ENCODE peak calls at places on chromosomes 3 and 15, in ten cellular contexts. One of them, this sample, is unnamed.
A peak's percentile ranks its signal among the peaks of the same experiment; 100 is the strongest.

GRCh38 chr15:40059821-40060220 is 20.8 kb upstream of the SRP14 start:
- DNase-seq in NCI-H1436 treated with DMSO at 0.1 percent for 48 hours: no peak
- DNase-seq in progenitor cell of endocrine pancreas: no peak
- DNase-seq in EL: no peak
- DNase-seq in activated CD4-positive, alpha-beta T cell treated with anti-CD3 and anti-CD28 coated beads, Interleukin-2, amount 10 ng/mL, durations not matched to agents 7 days and 5 days: no peak
- DNase-seq in HCT116: no peak
- DNase-seq in endothelial cell: no peak
- DNase-seq in tibial artery: peak; percentile 54
- DNase-seq in cardiac fibroblast: no peak
- DNase-seq in HFF-Myc: no peak
- DNase-seq in this sample: no peak

GRCh38 chr15:47246317-47246716 is 471.0 kb upstream of the SEMA6D start:
- DNase-seq in NCI-H1436 treated with DMSO at 0.1 percent for 48 hours: no peak
- DNase-seq in progenitor cell of endocrine pancreas: no peak
- DNase-seq in EL: no peak
- DNase-seq in activated CD4-positive, alpha-beta T cell treated with anti-CD3 and anti-CD28 coated beads, Interleukin-2, amount 10 ng/mL, durations not matched to agents 7 days and 5 days: no peak
- DNase-seq in HCT116: no peak
- DNase-seq in endothelial cell: no peak
- DNase-seq in tibial artery: no peak
- DNase-seq in cardiac fibroblast: no peak
- DNase-seq in HFF-Myc: no peak
- DNase-seq in this sample: no peak

GRCh38 chr15:101012326-101013040 is 93.3 kb downstream of the LRRK1 start:
- DNase-seq in NCI-H1436 treated with DMSO at 0.1 percent for 48 hours: no peak
- DNase-seq in progenitor cell of endocrine pancreas: peak; percentile 2
- DNase-seq in EL: no peak
- DNase-seq in activated CD4-positive, alpha-beta T cell treated with anti-CD3 and anti-CD28 coated beads, Interleukin-2, amount 10 ng/mL, durations not matched to agents 7 days and 5 days: no peak
- DNase-seq in HCT116: no peak
- DNase-seq in endothelial cell: no peak
- DNase-seq in tibial artery: no peak
- DNase-seq in cardiac fibroblast: no peak
- DNase-seq in HFF-Myc: no peak
- DNase-seq in this sample: no peak

GRCh38 chr15:91855684-91856553 is 2.4 kb downstream of the SLCO3A1 start:
- DNase-seq in NCI-H1436 treated with DMSO at 0.1 percent for 48 hours: peak; percentile 32
- DNase-seq in progenitor cell of endocrine pancreas: peak; percentile 22
- DNase-seq in EL: no peak
- DNase-seq in activated CD4-positive, alpha-beta T cell treated with anti-CD3 and anti-CD28 coated beads, Interleukin-2, amount 10 ng/mL, durations not matched to agents 7 days and 5 days: no peak
- DNase-seq in HCT116: no peak
- DNase-seq in endothelial cell: peak; percentile 38
- DNase-seq in tibial artery: no peak
- DNase-seq in cardiac fibroblast: no peak
- DNase-seq in HFF-Myc: no peak
- DNase-seq in this sample: peak; percentile 36

GRCh38 chr15:39594764-39595620 is 14.1 kb downstream of the THBS1 start:
- DNase-seq in NCI-H1436 treated with DMSO at 0.1 percent for 48 hours: no peak
- DNase-seq in progenitor cell of endocrine pancreas: no peak
- DNase-seq in EL: peak; percentile 70
- DNase-seq in activated CD4-positive, alpha-beta T cell treated with anti-CD3 and anti-CD28 coated beads, Interleukin-2, amount 10 ng/mL, durations not matched to agents 7 days and 5 days: no peak
- DNase-seq in HCT116: no peak
- DNase-seq in endothelial cell: no peak
- DNase-seq in tibial artery: no peak
- DNase-seq in cardiac fibroblast: peak; percentile 54
- DNase-seq in HFF-Myc: no peak
- DNase-seq in this sample: no peak

GRCh38 chr3:23246651-23247050 is 43.5 kb downstream of the UBE2E2 start:
- DNase-seq in NCI-H1436 treated with DMSO at 0.1 percent for 48 hours: no peak
- DNase-seq in progenitor cell of endocrine pancreas: no peak
- DNase-seq in EL: no peak
- DNase-seq in activated CD4-positive, alpha-beta T cell treated with anti-CD3 and anti-CD28 coated beads, Interleukin-2, amount 10 ng/mL, durations not matched to agents 7 days and 5 days: no peak
- DNase-seq in HCT116: no peak
- DNase-seq in endothelial cell: no peak
- DNase-seq in tibial artery: no peak
- DNase-seq in cardiac fibroblast: no peak
- DNase-seq in HFF-Myc: no peak
- DNase-seq in this sample: no peak

GRCh38 chr3:30352919-30353318 is 253.5 kb upstream of the TGFBR2 start:
- DNase-seq in NCI-H1436 treated with DMSO at 0.1 percent for 48 hours: no peak
- DNase-seq in progenitor cell of endocrine pancreas: no peak
- DNase-seq in EL: no peak
- DNase-seq in activated CD4-positive, alpha-beta T cell treated with anti-CD3 and anti-CD28 coated beads, Interleukin-2, amount 10 ng/mL, durations not matched to agents 7 days and 5 days: no peak
- DNase-seq in HCT116: no peak
- DNase-seq in endothelial cell: no peak
- DNase-seq in tibial artery: no peak
- DNase-seq in cardiac fibroblast: no peak
- DNase-seq in HFF-Myc: no peak
- DNase-seq in this sample: no peak

GRCh38 chr3:38421679-38422336 is 31.9 kb upstream of the ACVR2B start:
- DNase-seq in NCI-H1436 treated with DMSO at 0.1 percent for 48 hours: no peak
- DNase-seq in progenitor cell of endocrine pancreas: no peak
- DNase-seq in EL: no peak
- DNase-seq in activated CD4-positive, alpha-beta T cell treated with anti-CD3 and anti-CD28 coated beads, Interleukin-2, amount 10 ng/mL, durations not matched to agents 7 days and 5 days: no peak
- DNase-seq in HCT116: no peak
- DNase-seq in endothelial cell: no peak
- DNase-seq in tibial artery: no peak
- DNase-seq in cardiac fibroblast: no peak
- DNase-seq in HFF-Myc: no peak
- DNase-seq in this sample: no peak

GRCh38 chr3:16550305-16550675 is 36.8 kb upstream of the RFTN1 start:
- DNase-seq in NCI-H1436 treated with DMSO at 0.1 percent for 48 hours: no peak
- DNase-seq in progenitor cell of endocrine pancreas: no peak
- DNase-seq in EL: no peak
- DNase-seq in activated CD4-positive, alpha-beta T cell treated with anti-CD3 and anti-CD28 coated beads, Interleukin-2, amount 10 ng/mL, durations not matched to agents 7 days and 5 days: no peak
- DNase-seq in HCT116: no peak
- DNase-seq in endothelial cell: peak; percentile 30
- DNase-seq in tibial artery: no peak
- DNase-seq in cardiac fibroblast: no peak
- DNase-seq in HFF-Myc: no peak
- DNase-seq in this sample: no peak

GRCh38 chr15:39680868-39681267 is 100.0 kb downstream of the THBS1 start:
- DNase-seq in NCI-H1436 treated with DMSO at 0.1 percent for 48 hours: no peak
- DNase-seq in progenitor cell of endocrine pancreas: no peak
- DNase-seq in EL: peak; percentile 65
- DNase-seq in activated CD4-positive, alpha-beta T cell treated with anti-CD3 and anti-CD28 coated beads, Interleukin-2, amount 10 ng/mL, durations not matched to agents 7 days and 5 days: no peak
- DNase-seq in HCT116: no peak
- DNase-seq in endothelial cell: no peak
- DNase-seq in tibial artery: no peak
- DNase-seq in cardiac fibroblast: peak; percentile 81
- DNase-seq in HFF-Myc: no peak
- DNase-seq in this sample: no peak

GRCh38 chr3:17841190-17841828 is 98.9 kb upstream of the TBC1D5 start:
- DNase-seq in NCI-H1436 treated with DMSO at 0.1 percent for 48 hours: no peak
- DNase-seq in progenitor cell of endocrine pancreas: peak; percentile 80
- DNase-seq in EL: peak; percentile 62
- DNase-seq in activated CD4-positive, alpha-beta T cell treated with anti-CD3 and anti-CD28 coated beads, Interleukin-2, amount 10 ng/mL, durations not matched to agents 7 days and 5 days: peak; percentile 72
- DNase-seq in HCT116: peak; percentile 45
- DNase-seq in endothelial cell: peak; percentile 92
- DNase-seq in tibial artery: peak; percentile 78
- DNase-seq in cardiac fibroblast: peak; percentile 70
- DNase-seq in HFF-Myc: peak; percentile 17
- DNase-seq in this sample: peak; percentile 29

GRCh38 chr3:195467641-195468390 is 25.0 kb upstream of the ACAP2 start:
- DNase-seq in NCI-H1436 treated with DMSO at 0.1 percent for 48 hours: no peak
- DNase-seq in progenitor cell of endocrine pancreas: no peak
- DNase-seq in EL: peak; percentile 62
- DNase-seq in activated CD4-positive, alpha-beta T cell treated with anti-CD3 and anti-CD28 coated beads, Interleukin-2, amount 10 ng/mL, durations not matched to agents 7 days and 5 days: no peak
- DNase-seq in HCT116: no peak
- DNase-seq in endothelial cell: no peak
- DNase-seq in tibial artery: no peak
- DNase-seq in cardiac fibroblast: peak; percentile 10
- DNase-seq in HFF-Myc: no peak
- DNase-seq in this sample: peak; percentile 70

GRCh38 chr3:177483182-177483967 is 286.1 kb upstream of the TBL1XR1 start:
- DNase-seq in NCI-H1436 treated with DMSO at 0.1 percent for 48 hours: no peak
- DNase-seq in progenitor cell of endocrine pancreas: no peak
- DNase-seq in EL: no peak
- DNase-seq in activated CD4-positive, alpha-beta T cell treated with anti-CD3 and anti-CD28 coated beads, Interleukin-2, amount 10 ng/mL, durations not matched to agents 7 days and 5 days: no peak
- DNase-seq in HCT116: peak; percentile 31
- DNase-seq in endothelial cell: peak; percentile 62
- DNase-seq in tibial artery: no peak
- DNase-seq in cardiac fibroblast: no peak
- DNase-seq in HFF-Myc: no peak
- DNase-seq in this sample: no peak

GRCh38 chr15:29921130-29921601 is 98.9 kb upstream of the TJP1 start:
- DNase-seq in NCI-H1436 treated with DMSO at 0.1 percent for 48 hours: no peak
- DNase-seq in progenitor cell of endocrine pancreas: no peak
- DNase-seq in EL: no peak
- DNase-seq in activated CD4-positive, alpha-beta T cell treated with anti-CD3 and anti-CD28 coated beads, Interleukin-2, amount 10 ng/mL, durations not matched to agents 7 days and 5 days: no peak
- DNase-seq in HCT116: peak; percentile 59
- DNase-seq in endothelial cell: peak; percentile 32
- DNase-seq in tibial artery: no peak
- DNase-seq in cardiac fibroblast: no peak
- DNase-seq in HFF-Myc: no peak
- DNase-seq in this sample: no peak

GRCh38 chr3:134381836-134382442 is 7.7 kb upstream of the AMOTL2 start:
- DNase-seq in NCI-H1436 treated with DMSO at 0.1 percent for 48 hours: no peak
- DNase-seq in progenitor cell of endocrine pancreas: no peak
- DNase-seq in EL: no peak
- DNase-seq in activated CD4-positive, alpha-beta T cell treated with anti-CD3 and anti-CD28 coated beads, Interleukin-2, amount 10 ng/mL, durations not matched to agents 7 days and 5 days: no peak
- DNase-seq in HCT116: no peak
- DNase-seq in endothelial cell: no peak
- DNase-seq in tibial artery: no peak
- DNase-seq in cardiac fibroblast: no peak
- DNase-seq in HFF-Myc: no peak
- DNase-seq in this sample: no peak

GRCh38 chr3:73786346-73786807 is 161.6 kb upstream of the PDZRN3 start:
- DNase-seq in NCI-H1436 treated with DMSO at 0.1 percent for 48 hours: no peak
- DNase-seq in progenitor cell of endocrine pancreas: no peak
- DNase-seq in EL: peak; percentile 98
- DNase-seq in activated CD4-positive, alpha-beta T cell treated with anti-CD3 and anti-CD28 coated beads, Interleukin-2, amount 10 ng/mL, durations not matched to agents 7 days and 5 days: no peak
- DNase-seq in HCT116: no peak
- DNase-seq in endothelial cell: no peak
- DNase-seq in tibial artery: peak; percentile 93
- DNase-seq in cardiac fibroblast: peak; percentile 84
- DNase-seq in HFF-Myc: peak; percentile 43
- DNase-seq in this sample: peak; percentile 43

GRCh38 chr3:3800076-3800448 is 831 bp downstream of the LRRN1 start:
- DNase-seq in NCI-H1436 treated with DMSO at 0.1 percent for 48 hours: no peak
- DNase-seq in progenitor cell of endocrine pancreas: peak; percentile 26
- DNase-seq in EL: no peak
- DNase-seq in activated CD4-positive, alpha-beta T cell treated with anti-CD3 and anti-CD28 coated beads, Interleukin-2, amount 10 ng/mL, durations not matched to agents 7 days and 5 days: no peak
- DNase-seq in HCT116: no peak
- DNase-seq in endothelial cell: peak; percentile 43
- DNase-seq in tibial artery: peak; percentile 66
- DNase-seq in cardiac fibroblast: no peak
- DNase-seq in HFF-Myc: no peak
- DNase-seq in this sample: no peak

GRCh38 chr3:16319307-16319706 is 54.3 kb downstream of the OXNAD1 start:
- DNase-seq in NCI-H1436 treated with DMSO at 0.1 percent for 48 hours: no peak
- DNase-seq in progenitor cell of endocrine pancreas: no peak
- DNase-seq in EL: no peak
- DNase-seq in activated CD4-positive, alpha-beta T cell treated with anti-CD3 and anti-CD28 coated beads, Interleukin-2, amount 10 ng/mL, durations not matched to agents 7 days and 5 days: peak; percentile 91
- DNase-seq in HCT116: peak; percentile 13
- DNase-seq in endothelial cell: peak; percentile 25
- DNase-seq in tibial artery: no peak
- DNase-seq in cardiac fibroblast: no peak
- DNase-seq in HFF-Myc: no peak
- DNase-seq in this sample: no peak

GRCh38 chr15:50256188-50257041 is 9.1 kb downstream of the HDC start:
- DNase-seq in NCI-H1436 treated with DMSO at 0.1 percent for 48 hours: no peak
- DNase-seq in progenitor cell of endocrine pancreas: no peak
- DNase-seq in EL: peak; percentile 77
- DNase-seq in activated CD4-positive, alpha-beta T cell treated with anti-CD3 and anti-CD28 coated beads, Interleukin-2, amount 10 ng/mL, durations not matched to agents 7 days and 5 days: no peak
- DNase-seq in HCT116: peak; percentile 18
- DNase-seq in endothelial cell: no peak
- DNase-seq in tibial artery: no peak
- DNase-seq in cardiac fibroblast: peak; percentile 55
- DNase-seq in HFF-Myc: peak; percentile 61
- DNase-seq in this sample: peak; percentile 80

GRCh38 chr3:150544726-150545125 is 1.6 kb downstream of the SERP1 start:
- DNase-seq in NCI-H1436 treated with DMSO at 0.1 percent for 48 hours: no peak
- DNase-seq in progenitor cell of endocrine pancreas: no peak
- DNase-seq in EL: peak; percentile 12
- DNase-seq in activated CD4-positive, alpha-beta T cell treated with anti-CD3 and anti-CD28 coated beads, Interleukin-2, amount 10 ng/mL, durations not matched to agents 7 days and 5 days: no peak
- DNase-seq in HCT116: no peak
- DNase-seq in endothelial cell: no peak
- DNase-seq in tibial artery: no peak
- DNase-seq in cardiac fibroblast: peak; percentile 47
- DNase-seq in HFF-Myc: no peak
- DNase-seq in this sample: no peak

GRCh38 chr15:43235536-43235935 is 14.7 kb upstream of the EPB42 start:
- DNase-seq in NCI-H1436 treated with DMSO at 0.1 percent for 48 hours: no peak
- DNase-seq in progenitor cell of endocrine pancreas: no peak
- DNase-seq in EL: no peak
- DNase-seq in activated CD4-positive, alpha-beta T cell treated with anti-CD3 and anti-CD28 coated beads, Interleukin-2, amount 10 ng/mL, durations not matched to agents 7 days and 5 days: no peak
- DNase-seq in HCT116: no peak
- DNase-seq in endothelial cell: no peak
- DNase-seq in tibial artery: no peak
- DNase-seq in cardiac fibroblast: no peak
- DNase-seq in HFF-Myc: no peak
- DNase-seq in this sample: no peak

GRCh38 chr3:71425491-71426071 is 157.9 kb downstream of the FOXP1 start:
- DNase-seq in NCI-H1436 treated with DMSO at 0.1 percent for 48 hours: no peak
- DNase-seq in progenitor cell of endocrine pancreas: no peak
- DNase-seq in EL: peak; percentile 64
- DNase-seq in activated CD4-positive, alpha-beta T cell treated with anti-CD3 and anti-CD28 coated beads, Interleukin-2, amount 10 ng/mL, durations not matched to agents 7 days and 5 days: no peak
- DNase-seq in HCT116: no peak
- DNase-seq in endothelial cell: no peak
- DNase-seq in tibial artery: no peak
- DNase-seq in cardiac fibroblast: no peak
- DNase-seq in HFF-Myc: peak; percentile 40
- DNase-seq in this sample: peak; percentile 67

GRCh38 chr3:62502315-62503300 is 129.3 kb upstream of the FEZF2 start:
- DNase-seq in NCI-H1436 treated with DMSO at 0.1 percent for 48 hours: no peak
- DNase-seq in progenitor cell of endocrine pancreas: no peak
- DNase-seq in EL: no peak
- DNase-seq in activated CD4-positive, alpha-beta T cell treated with anti-CD3 and anti-CD28 coated beads, Interleukin-2, amount 10 ng/mL, durations not matched to agents 7 days and 5 days: no peak
- DNase-seq in HCT116: no peak
- DNase-seq in endothelial cell: no peak
- DNase-seq in tibial artery: no peak
- DNase-seq in cardiac fibroblast: no peak
- DNase-seq in HFF-Myc: no peak
- DNase-seq in this sample: no peak

GRCh38 chr3:126124148-126124868 is 40.4 kb upstream of the SLC41A3 start:
- DNase-seq in NCI-H1436 treated with DMSO at 0.1 percent for 48 hours: no peak
- DNase-seq in progenitor cell of endocrine pancreas: no peak
- DNase-seq in EL: no peak
- DNase-seq in activated CD4-positive, alpha-beta T cell treated with anti-CD3 and anti-CD28 coated beads, Interleukin-2, amount 10 ng/mL, durations not matched to agents 7 days and 5 days: no peak
- DNase-seq in HCT116: no peak
- DNase-seq in endothelial cell: peak; percentile 3
- DNase-seq in tibial artery: peak; percentile 41
- DNase-seq in cardiac fibroblast: no peak
- DNase-seq in HFF-Myc: no peak
- DNase-seq in this sample: no peak

GRCh38 chr15:70998319-70998718 is 105.7 kb downstream of the LRRC49 start:
- DNase-seq in NCI-H1436 treated with DMSO at 0.1 percent for 48 hours: no peak
- DNase-seq in progenitor cell of endocrine pancreas: no peak
- DNase-seq in EL: no peak
- DNase-seq in activated CD4-positive, alpha-beta T cell treated with anti-CD3 and anti-CD28 coated beads, Interleukin-2, amount 10 ng/mL, durations not matched to agents 7 days and 5 days: no peak
- DNase-seq in HCT116: no peak
- DNase-seq in endothelial cell: no peak
- DNase-seq in tibial artery: no peak
- DNase-seq in cardiac fibroblast: no peak
- DNase-seq in HFF-Myc: no peak
- DNase-seq in this sample: no peak

GRCh38 chr3:39317571-39318169 is 11.8 kb upstream of the CCR8 start:
- DNase-seq in NCI-H1436 treated with DMSO at 0.1 percent for 48 hours: no peak
- DNase-seq in progenitor cell of endocrine pancreas: no peak
- DNase-seq in EL: no peak
- DNase-seq in activated CD4-positive, alpha-beta T cell treated with anti-CD3 and anti-CD28 coated beads, Interleukin-2, amount 10 ng/mL, durations not matched to agents 7 days and 5 days: no peak
- DNase-seq in HCT116: no peak
- DNase-seq in endothelial cell: no peak
- DNase-seq in tibial artery: no peak
- DNase-seq in cardiac fibroblast: no peak
- DNase-seq in HFF-Myc: no peak
- DNase-seq in this sample: no peak

GRCh38 chr3:11757441-11757875 is 89.2 kb downstream of the TAMM41 start:
- DNase-seq in NCI-H1436 treated with DMSO at 0.1 percent for 48 hours: no peak
- DNase-seq in progenitor cell of endocrine pancreas: no peak
- DNase-seq in EL: no peak
- DNase-seq in activated CD4-positive, alpha-beta T cell treated with anti-CD3 and anti-CD28 coated beads, Interleukin-2, amount 10 ng/mL, durations not matched to agents 7 days and 5 days: no peak
- DNase-seq in HCT116: no peak
- DNase-seq in endothelial cell: no peak
- DNase-seq in tibial artery: no peak
- DNase-seq in cardiac fibroblast: peak; percentile 41
- DNase-seq in HFF-Myc: no peak
- DNase-seq in this sample: peak; percentile 45

GRCh38 chr15:38029741-38030140 is 95.3 kb downstream of the TMCO5A start:
- DNase-seq in NCI-H1436 treated with DMSO at 0.1 percent for 48 hours: no peak
- DNase-seq in progenitor cell of endocrine pancreas: no peak
- DNase-seq in EL: no peak
- DNase-seq in activated CD4-positive, alpha-beta T cell treated with anti-CD3 and anti-CD28 coated beads, Interleukin-2, amount 10 ng/mL, durations not matched to agents 7 days and 5 days: no peak
- DNase-seq in HCT116: no peak
- DNase-seq in endothelial cell: no peak
- DNase-seq in tibial artery: no peak
- DNase-seq in cardiac fibroblast: peak; percentile 92
- DNase-seq in HFF-Myc: no peak
- DNase-seq in this sample: no peak

This sample was measured in H4.